ENCODE peak calls at places on chromosomes 7 and 10, in four cellular contexts. Q is WERI-Rb-1, O is aorta, M is GM18507. D is an unnamed sample.

GRCh38 chr7:4239991-4240812 is 441.9 kb upstream of the FOXK1 start:
- DNase-seq in Q (no peak), O (no peak), M (no peak), D (peak)

GRCh38 chr7:39880556-39880955 is 69.5 kb upstream of the CDK13 start:
- DNase-seq in Q (no peak), O (no peak), M (no peak), D (no peak)

GRCh38 chr7:92740713-92741126 is 95.7 kb downstream of the CDK6 start:
- DNase-seq in Q (no peak), O (no peak), M (no peak), D (no peak)

GRCh38 chr7:68613405-68613804 is 984.9 kb upstream of the AUTS2 start:
- DNase-seq in Q (peak), O (no peak), M (no peak), D (no peak)

GRCh38 chr10:103535595-103535994 is 42.1 kb downstream of the NEURL1 start:
- DNase-seq in Q (no peak), O (no peak), M (no peak), D (no peak)

GRCh38 chr7:16266877-16267276 is 154.5 kb downstream of the CRPPA start:
- DNase-seq in Q (no peak), O (no peak), M (no peak), D (no peak)

GRCh38 chr10:114388275-114388674 is 16.0 kb downstream of the AFAP1L2 start:
- DNase-seq in Q (no peak), O (no peak), M (no peak), D (no peak)

GRCh38 chr7:95046494-95047240 is 139.3 kb downstream of the PPP1R9A start:
- DNase-seq in Q (no peak), O (no peak), M (no peak), D (no peak)

GRCh38 chr7:7642081-7642480 is 1.5 kb downstream of the UMAD1 start:
- DNase-seq in Q (no peak), O (no peak), M (no peak), D (no peak)

GRCh38 chr10:77774940-77775391 is 137.4 kb upstream of the KCNMA1 start:
- DNase-seq in Q (no peak), O (no peak), M (no peak), D (no peak)

GRCh38 chr7:155276800-155277375 is 20.8 kb upstream of the INSIG1 start:
- DNase-seq in Q (no peak), O (no peak), M (no peak), D (no peak)